ENCODE peak calls at places on chromosomes 4 and X, in ten cellular contexts. H, F, B, Q, P, O, X, Y, T and U are unnamed samples.
A peak's percentile ranks its signal among the peaks of the same experiment; 100 is the strongest.

GRCh38 chr4:150315175-150315574 is 236.9 kb downstream of the DCLK2 start:
- DNase-seq in X (no peak), Q (no peak), F (no peak), P (no peak), H (no peak), T (peak; percentile 32), B (no peak), O (no peak), Y (no peak), U (no peak)

GRCh38 chr4:100644150-100644549 is 126.3 kb upstream of the EMCN start:
- DNase-seq in Q (no peak), Y (no peak), X (no peak), O (no peak), H (no peak), F (no peak), B (no peak), P (no peak), T (no peak), U (no peak)

GRCh38 chrX:138945219-138945618 is 233.7 kb upstream of the FGF13 start:
- DNase-seq in O (no peak), X (no peak), H (no peak), B (no peak), F (peak; percentile 10), T (peak; percentile 35), Y (no peak), Q (no peak), P (no peak), U (no peak)

GRCh38 chr4:926538-926937 is 5.6 kb downstream of the GAK start:
- DNase-seq in Y (no peak), O (no peak), T (no peak), H (no peak), F (no peak), B (peak; percentile 62), P (peak; percentile 13), Q (peak; percentile 23), X (peak; percentile 47), U (no peak)

GRCh38 chr4:185383451-185383850 is 12.3 kb downstream of the LRP2BP start:
- DNase-seq in X (no peak), H (no peak), T (no peak), F (peak; percentile 54), Q (no peak), O (no peak), B (no peak), Y (no peak), P (no peak), U (no peak)

GRCh38 chr4:20773144-20773997 is 73.1 kb downstream of the PACRGL start:
- DNase-seq in F (peak; percentile 34), X (peak; percentile 84), Y (no peak), Q (no peak), O (peak; percentile 71), P (peak; percentile 37), H (peak; percentile 26), B (peak; percentile 69), T (peak; percentile 75), U (no peak)

GRCh38 chr4:107792691-107793090 is 32.0 kb upstream of the SGMS2 start:
- DNase-seq in X (no peak), Y (no peak), F (no peak), T (no peak), B (no peak), P (peak; percentile 76), O (no peak), H (no peak), Q (no peak), U (no peak)

GRCh38 chrX:40298569-40298968 is 200.8 kb upstream of the BCOR start:
- DNase-seq in T (no peak), H (peak; percentile 21), P (no peak), X (no peak), Y (no peak), B (peak; percentile 73), Q (no peak), O (no peak), F (no peak), U (no peak)

GRCh38 chr4:85500110-85500867 is 25.3 kb downstream of the ARHGAP24 start:
- DNase-seq in Q (no peak), P (no peak), T (no peak), H (no peak), O (no peak), Y (no peak), F (no peak), B (no peak), X (no peak), U (no peak)

DNA sequence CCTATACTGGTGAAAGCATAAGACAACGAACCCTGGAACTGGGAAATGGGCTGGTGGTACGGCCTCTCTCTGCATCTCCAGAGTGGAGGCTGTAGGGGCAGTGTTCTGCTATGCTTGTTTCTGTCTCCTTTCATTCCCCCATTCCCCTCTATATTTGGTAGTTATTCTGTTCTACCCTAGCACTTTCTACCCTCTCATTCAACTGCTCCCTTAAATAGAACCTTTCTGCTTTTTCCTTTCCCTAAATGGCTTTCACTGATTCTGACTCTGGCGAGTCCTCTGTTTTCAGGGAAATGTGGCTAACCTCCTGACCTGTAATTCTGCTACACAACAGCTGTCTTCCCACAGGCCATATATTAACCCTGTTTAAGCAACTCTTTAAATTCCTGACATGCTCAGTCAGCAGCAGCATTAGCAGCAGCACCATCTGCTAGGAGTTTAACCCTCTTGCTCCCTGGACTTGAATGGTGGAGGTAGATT is 94.2 kb downstream of the CXCL13 start:
- DNase-seq in Y (no peak), T (peak; percentile 1), F (no peak), X (peak; percentile 25), H (no peak), B (peak; percentile 71), Q (no peak), P (peak; percentile 12), O (no peak), U (no peak)
- H3K27ac ChIP-seq in Y (no peak overlapping the region), T (no peak overlapping the region), F (no peak overlapping the region), X (no peak overlapping the region), H (no peak overlapping the region), B (peak overlapping the region; percentile 92), Q (no peak overlapping the region), P (no peak overlapping the region), O (no peak overlapping the region), U (no peak overlapping the region)

GRCh38 chrX:118350715-118351114 is 4.8 kb downstream of the WDR44 start:
- DNase-seq in H (no peak), P (no peak), F (no peak), B (no peak), Y (no peak), X (no peak), Q (no peak), T (no peak), O (no peak), U (no peak)
- H3K4me3 ChIP-seq in H (no peak overlapping the region), P (no peak overlapping the region), F (no peak overlapping the region), B (no peak overlapping the region), Y (no peak overlapping the region), X (no peak overlapping the region), Q (no peak overlapping the region), T (no peak overlapping the region), O (no peak overlapping the region), U (peak overlapping the region; percentile 2)

GRCh38 chr4:87865960-87866598 is 33.3 kb downstream of the MEPE start:
- DNase-seq in P (no peak), Q (no peak), O (no peak), F (peak; percentile 1), X (no peak), B (no peak), T (peak; percentile 1), Y (no peak), H (no peak), U (no peak)

GRCh38 chr4:87864321-87864720 is 31.6 kb downstream of the MEPE start:
- DNase-seq in Q (no peak), B (no peak), F (no peak), O (no peak), X (no peak), T (no peak), Y (no peak), P (no peak), H (no peak), U (no peak)

GRCh38 chr4:87862236-87862635 is 29.5 kb downstream of the MEPE start:
- DNase-seq in Q (no peak), B (no peak), Y (no peak), O (no peak), T (no peak), X (no peak), F (no peak), H (no peak), P (no peak), U (no peak)

GRCh38 chr4:87863486-87863885 is 30.7 kb downstream of the MEPE start:
- DNase-seq in B (no peak), X (no peak), H (no peak), Y (no peak), F (no peak), O (no peak), Q (no peak), P (no peak), T (no peak), U (no peak)

DNA sequence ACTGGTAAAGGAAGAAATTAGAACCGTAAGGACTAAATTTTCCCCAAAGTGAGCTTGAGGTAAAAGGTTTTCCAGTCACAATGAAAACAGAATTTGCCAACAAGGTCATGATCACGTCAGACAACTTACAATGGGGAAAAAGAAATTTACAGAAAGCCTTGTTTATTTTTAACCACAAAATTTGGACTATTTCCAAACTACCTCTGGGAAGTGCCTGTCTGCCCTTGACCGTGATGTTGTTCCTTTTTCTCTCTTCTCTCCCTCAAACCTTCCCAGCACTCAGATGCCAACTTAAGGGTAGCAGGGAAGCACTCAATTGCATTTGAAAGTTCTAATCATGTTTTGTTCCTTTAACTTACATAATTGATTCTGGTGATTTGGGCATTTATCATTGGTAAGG is 32.5 kb downstream of the MEPE start:
- DNase-seq in O (no peak), H (no peak), B (no peak), X (no peak), T (no peak), P (no peak), Q (no peak), Y (no peak), F (no peak), U (no peak)
- H3K27ac ChIP-seq in O (no peak overlapping the region), H (no peak overlapping the region), B (no peak overlapping the region), X (no peak overlapping the region), T (no peak overlapping the region), P (no peak overlapping the region), Q (no peak overlapping the region), Y (no peak overlapping the region), F (peak overlapping the region; percentile 68), U (no peak overlapping the region)

GRCh38 chr4:113708250-113708649 is 53.3 kb downstream of the CAMK2D start:
- DNase-seq in Y (no peak), X (no peak), H (no peak), B (no peak), F (no peak), T (no peak), O (no peak), Q (no peak), P (no peak), U (no peak)

GRCh38 chr4:113701156-113701555 is 60.4 kb downstream of the CAMK2D start:
- DNase-seq in H (no peak), T (no peak), P (no peak), Y (no peak), O (no peak), X (no peak), B (no peak), Q (no peak), F (no peak), U (no peak)

GRCh38 chr4:113711883-113712662 is 49.5 kb downstream of the CAMK2D start:
- DNase-seq in Y (no peak), H (no peak), B (no peak), F (no peak), T (no peak), X (no peak), O (no peak), Q (no peak), P (no peak), U (no peak)

DNA sequence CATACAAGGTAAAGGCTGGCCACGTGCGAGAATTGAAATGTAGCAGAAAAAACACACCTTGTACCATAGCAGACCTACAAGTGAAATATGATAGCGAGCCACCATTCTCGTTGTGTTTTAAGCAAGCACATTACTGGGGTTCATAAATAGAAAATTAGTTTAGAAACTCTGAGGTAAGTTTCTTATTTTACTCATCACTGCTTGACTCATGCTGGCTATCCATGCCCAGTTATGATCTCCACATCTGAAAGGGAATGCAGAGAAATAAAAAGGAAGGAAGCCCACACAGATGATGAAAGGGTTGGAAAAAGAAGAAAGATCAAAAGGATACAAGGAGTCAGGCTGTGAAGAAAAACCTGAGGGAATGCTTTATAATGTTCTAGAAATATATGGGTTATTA is 54.5 kb downstream of the CAMK2D start:
- DNase-seq in Q (no peak), F (no peak), T (no peak), Y (no peak), X (no peak), P (no peak), B (no peak), O (no peak), H (no peak), U (no peak)
- H3K4me3 ChIP-seq in Q (no peak overlapping the region), F (no peak overlapping the region), T (no peak overlapping the region), Y (no peak overlapping the region), X (no peak overlapping the region), P (no peak overlapping the region), B (no peak overlapping the region), O (no peak overlapping the region), H (no peak overlapping the region), U (no peak overlapping the region)